ENCODE peak calls at places on chromosomes 12 and 14, in four cellular contexts. O is RWPE1, Y is D721Med, I is fibroblast of lung. W is an unnamed sample.

GRCh38 chr14:76772300-76773187 is 11.3 kb downstream of the VASH1 start:
- DNase-seq in Y (no peak), I (peak; percentile 81), O (no peak), W (peak; percentile 64)

GRCh38 chr12:25924535-25925001 is 33.9 kb upstream of the RASSF8 start:
- DNase-seq in O (peak; percentile 57), I (no peak), Y (no peak), W (no peak)

GRCh38 chr12:113500662-113501435 is 29.2 kb upstream of the LHX5 start:
- DNase-seq in I (no peak), Y (no peak), O (no peak), W (no peak)

GRCh38 chr14:99098199-99098598 is 173.8 kb downstream of the BCL11B start:
- DNase-seq in O (no peak), I (no peak), Y (no peak), W (no peak)

GRCh38 chr12:106764738-106765137 is 9.7 kb upstream of the RIC8B start:
- DNase-seq in I (no peak), Y (no peak), O (no peak), W (no peak)

GRCh38 chr12:109702126-109702841 is 11.3 kb upstream of the FAM222A start:
- DNase-seq in Y (no peak), I (no peak), O (peak; percentile 13), W (no peak)

GRCh38 chr14:71321556-71322315 is 414.5 kb downstream of the PCNX1 start:
- DNase-seq in Y (no peak), I (peak; percentile 74), O (peak; percentile 76), W (no peak)

GRCh38 chr14:105748204-105748578 is 221.8 kb downstream of the TMEM121 start:
- DNase-seq in I (no peak), O (peak; percentile 19), Y (no peak), W (no peak)

GRCh38 chr14:72801841-72802587 is 91.9 kb downstream of the DPF3 start:
- DNase-seq in Y (no peak), O (peak; percentile 34), I (peak; percentile 28), W (no peak)

GRCh38 chr14:68513137-68513536 is 279.7 kb downstream of the ZFP36L1 start:
- DNase-seq in Y (no peak), I (no peak), O (peak; percentile 20), W (peak; percentile 36)

GRCh38 chr14:91012050-91012449 is 48.4 kb downstream of the RPS6KA5 start:
- DNase-seq in O (no peak), I (no peak), Y (no peak), W (no peak)

GRCh38 chr12:123614531-123614930 is 12.6 kb downstream of the DDX55 start:
- DNase-seq in Y (no peak), I (peak; percentile 20), O (peak; percentile 55), W (no peak)

GRCh38 chr12:110317921-110318320 is 36.9 kb downstream of the ATP2A2 start:
- DNase-seq in Y (no peak), I (peak; percentile 88), O (no peak), W (no peak)

GRCh38 chr14:29798078-29798477 is 129.6 kb downstream of the PRKD1 start:
- DNase-seq in O (no peak), I (no peak), Y (no peak), W (no peak)

GRCh38 chr12:80154261-80154660 is 54.9 kb downstream of the OTOGL start:
- DNase-seq in Y (no peak), O (no peak), I (peak; percentile 39), W (no peak)

GRCh38 chr12:6158749-6159148 is 34.3 kb upstream of the VWF start:
- DNase-seq in Y (no peak), I (no peak), O (no peak), W (no peak)

GRCh38 chr12:19572920-19573558 is 133.7 kb downstream of the AEBP2 start:
- DNase-seq in I (peak; percentile 52), Y (no peak), O (peak; percentile 19), W (no peak)
- TF ChIP-seq CTCF in I (peak; percentile 30), Y (peak; percentile 68), O (no peak), W (peak; percentile 70)

GRCh38 chr14:60510976-60511599 is 2.1 kb downstream of the SIX6 start:
- DNase-seq in O (no peak), Y (no peak), I (no peak), W (no peak)
- TF ChIP-seq CTCF in O (no peak), Y (no peak), I (no peak), W (no peak)

GRCh38 chr14:60515244-60515695 is 6.3 kb downstream of the SIX6 start:
- DNase-seq in I (no peak), Y (no peak), O (no peak), W (no peak)
- TF ChIP-seq CTCF in I (no peak), Y (no peak), O (no peak), W (peak; percentile 35)

DNA sequence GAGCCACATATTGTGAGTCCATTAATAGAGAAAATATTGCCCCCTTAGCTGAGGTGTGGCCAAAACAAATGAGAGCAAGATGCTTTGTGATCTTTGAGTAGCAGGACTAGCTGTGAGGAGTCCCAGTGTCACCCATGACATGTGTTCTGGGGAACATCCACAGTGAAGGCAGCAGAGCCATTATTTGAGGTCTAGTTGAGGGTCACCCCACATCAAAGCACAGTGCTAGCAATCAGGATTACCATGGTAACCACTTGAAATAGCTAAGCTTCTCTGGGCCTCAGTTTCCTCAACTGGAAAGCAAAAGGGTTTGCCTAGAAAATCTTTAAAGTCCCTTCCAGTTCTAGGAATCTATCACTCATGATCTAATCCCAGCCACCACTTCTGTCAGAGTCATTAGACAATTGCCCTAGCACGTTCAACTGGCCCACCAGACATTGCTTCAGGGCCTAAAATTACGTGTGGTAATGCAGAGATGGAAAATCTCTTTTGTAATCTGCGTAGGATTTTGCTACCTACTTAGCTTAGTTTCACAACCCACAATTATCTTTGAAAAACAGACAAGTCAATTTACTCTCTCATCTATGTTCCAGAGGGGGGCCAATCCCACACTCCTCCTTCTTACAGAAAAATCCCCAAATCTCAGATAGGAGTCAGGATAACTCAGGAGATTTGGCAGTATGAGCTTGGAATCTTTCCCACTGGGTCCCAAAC is 251.2 kb upstream of the EGLN3 start:
- DNase-seq in Y (no peak), I (peak; percentile 23), O (no peak), W (no peak)
- TF ChIP-seq CTCF in Y (no peak), I (no peak), O (no peak), W (no peak)

GRCh38 chr12:52690351-52691075 is 10.3 kb upstream of the KRT1 start:
- DNase-seq in I (no peak), Y (no peak), O (no peak), W (no peak)

GRCh38 chr12:52691765-52692150 is 11.6 kb upstream of the KRT1 start:
- DNase-seq in I (no peak), Y (no peak), O (no peak), W (no peak)

GRCh38 chr12:52693261-52693660 is 10.1 kb downstream of the KRT77 start:
- DNase-seq in Y (no peak), I (no peak), O (no peak), W (no peak)

GRCh38 chr12:52691076-52691764 is 11.0 kb upstream of the KRT1 start:
- DNase-seq in Y (no peak), I (no peak), O (no peak), W (no peak)

DNA sequence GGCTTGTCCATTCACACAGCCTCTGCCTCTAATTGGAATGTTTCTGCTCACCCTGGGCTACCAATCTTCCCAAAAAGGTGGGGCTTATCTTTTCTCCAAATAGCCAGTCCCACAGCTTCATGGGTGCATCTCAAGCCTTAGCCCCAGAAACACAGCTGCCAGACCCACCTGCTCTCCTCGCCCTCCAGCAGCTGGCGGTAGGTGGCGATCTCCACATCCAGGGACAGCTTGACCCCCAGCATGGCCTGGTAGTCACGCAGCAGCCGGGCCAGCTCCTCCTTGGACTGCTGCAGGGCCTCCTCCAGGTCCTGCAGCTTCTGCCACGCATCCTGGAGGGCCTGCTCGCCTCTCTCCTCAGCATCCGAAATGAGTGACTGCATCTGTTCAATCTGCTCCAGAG is 11.1 kb downstream of the KRT77 start:
- DNase-seq in I (no peak), Y (no peak), O (no peak), W (no peak)
- TF ChIP-seq CTCF in I (no peak), Y (no peak), O (no peak), W (peak; percentile 24)

DNA sequence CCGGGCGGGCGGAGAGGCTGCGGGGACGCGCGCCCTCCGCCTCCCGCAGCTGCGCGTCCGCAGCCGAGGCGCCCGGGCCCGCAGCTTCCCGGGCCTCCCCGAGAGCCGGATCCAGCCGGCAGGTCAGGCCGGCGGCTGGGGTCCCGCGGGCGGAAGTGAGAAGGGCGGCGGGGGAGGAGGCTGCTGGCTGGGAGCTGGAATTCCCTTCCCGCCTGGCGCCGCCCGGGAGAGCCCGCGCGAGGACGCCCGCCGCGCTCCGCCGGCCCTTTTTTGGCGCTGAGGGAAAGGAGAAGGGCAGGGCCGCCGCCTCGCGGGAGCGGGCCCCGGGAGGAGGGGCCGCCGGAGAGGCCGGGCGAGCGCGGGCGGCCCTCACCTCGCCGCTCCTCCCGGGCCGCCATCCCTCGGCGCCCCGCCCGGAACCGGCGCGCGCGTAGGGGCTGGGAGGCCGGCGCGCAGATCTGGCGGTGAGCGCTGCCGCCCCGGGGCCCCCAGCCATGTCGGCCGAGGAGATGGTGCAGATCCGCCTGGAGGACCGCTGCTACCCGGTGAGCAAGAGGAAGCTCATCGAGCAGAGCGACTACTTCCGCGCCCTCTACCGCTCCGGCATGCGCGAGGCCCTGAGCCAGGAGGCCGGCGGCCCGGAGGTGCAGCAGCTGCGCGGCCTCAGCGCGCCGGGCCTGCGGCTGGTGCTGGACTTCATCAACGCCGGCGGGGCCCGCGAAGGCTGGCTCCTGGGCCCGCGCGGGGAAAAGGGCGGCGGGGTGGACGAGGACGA is at the start of the genes KLHL42 and MANSC4:
- DNase-seq in O (peak; percentile 45), I (peak; percentile 81), Y (no peak), W (peak; percentile 83)
- TF ChIP-seq CTCF in O (no peak), I (no peak), Y (no peak), W (peak; percentile 21)

DNA sequence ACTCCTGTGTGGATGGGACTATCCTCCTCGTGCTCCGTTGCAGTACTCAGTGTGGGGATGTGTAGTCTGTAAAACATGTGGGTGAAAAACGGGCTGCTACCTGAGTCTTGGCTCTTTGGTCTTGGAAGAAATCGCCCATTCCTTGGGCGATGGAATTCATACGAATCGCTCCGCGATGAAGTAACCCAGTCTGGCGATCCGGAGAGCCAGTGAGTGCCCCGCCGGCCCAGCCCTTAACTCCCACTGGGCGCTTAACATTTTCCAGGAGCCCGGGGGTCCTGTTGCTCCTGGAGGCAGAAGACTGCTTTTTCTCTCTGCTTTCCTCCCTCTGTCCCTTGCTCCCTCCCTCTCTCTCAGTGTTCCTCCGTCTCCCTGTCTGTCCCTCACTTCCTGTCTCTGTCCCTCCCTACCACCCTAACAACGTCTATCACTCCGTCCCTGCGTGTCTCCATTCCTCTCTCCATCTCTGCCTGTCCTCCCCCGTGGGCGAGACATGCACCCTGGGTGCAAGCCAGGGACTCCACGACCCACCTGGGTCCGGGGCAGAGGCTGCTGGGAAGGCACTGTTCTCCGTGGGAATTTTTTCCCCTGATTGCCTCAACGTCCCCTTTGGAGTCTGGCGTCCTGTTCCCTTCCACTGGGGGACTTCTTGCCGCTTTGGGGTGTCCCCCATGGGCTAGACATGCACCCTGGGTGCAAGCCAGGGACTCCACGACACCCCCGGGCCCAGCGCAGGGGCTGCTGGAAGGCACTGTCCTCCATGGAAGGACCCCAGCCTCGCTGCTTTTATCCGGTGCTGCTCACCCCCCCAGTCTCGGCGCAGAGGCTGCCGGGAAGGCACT is 188.6 kb downstream of the ALG10 start:
- DNase-seq in O (no peak), Y (no peak), I (no peak), W (no peak)
- TF ChIP-seq CTCF in O (no peak), Y (no peak), I (no peak), W (no peak)

GRCh38 chr14:20866963-20867362 is 24.2 kb upstream of the RNASE3 start:
- DNase-seq in O (no peak), I (no peak), Y (no peak), W (no peak)
- TF ChIP-seq CTCF in O (no peak), I (peak; percentile 32), Y (peak; percentile 19), W (peak; percentile 70)

GRCh38 chr14:54366726-54367707 is 29.8 kb upstream of the CDKN3 start:
- DNase-seq in I (peak; percentile 68), Y (no peak), O (peak; percentile 38), W (no peak)
- TF ChIP-seq CTCF in I (peak; percentile 64), Y (peak; percentile 69), O (peak; percentile 41), W (peak; percentile 65)

GRCh38 chr12:56590237-56590830 is 39.8 kb downstream of the BAZ2A start:
- DNase-seq in I (no peak), O (no peak), Y (no peak), W (no peak)
- TF ChIP-seq CTCF in I (no peak), O (peak; percentile 55), Y (peak; percentile 38), W (peak; percentile 57)

W was measured in type B pancreatic cell.